ENCODE peak calls at places on chromosomes 3 and 15, in six cellular contexts. J, U, L, Y, T and I are unnamed samples.
A peak's percentile ranks its signal among the peaks of the same experiment; 100 is the strongest.

GRCh38 chr3:43434431-43434830 is 148.1 kb downstream of the SNRK start:
- DNase-seq in J (no peak), U (no peak), L (no peak), Y (no peak), T (no peak), I (no peak)

GRCh38 chr3:59808431-59808830 is 758.6 kb upstream of the CFAP20DC start:
- DNase-seq in J (no peak), U (no peak), L (no peak), Y (no peak), T (no peak), I (no peak)

GRCh38 chr3:58484049-58484721 is 7.7 kb upstream of the KCTD6 start:
- DNase-seq in J (no peak), U (no peak), L (no peak), Y (no peak), T (no peak), I (no peak)

GRCh38 chr3:127688416-127689265 is 15.9 kb downstream of the ABTB1 start:
- DNase-seq in J (no peak), U (no peak), L (peak; percentile 37), Y (peak; percentile 35), T (no peak), I (peak; percentile 69)

GRCh38 chr3:194861375-194861774 is 175.7 kb downstream of the FAM43A start:
- DNase-seq in J (no peak), U (no peak), L (no peak), Y (no peak), T (no peak), I (no peak)

GRCh38 chr3:156751461-156752025 is 74.6 kb upstream of the LEKR1 start:
- DNase-seq in J (no peak), U (no peak), L (peak; percentile 12), Y (peak; percentile 63), T (no peak), I (no peak)

GRCh38 chr3:21105784-21106183 is 645.2 kb downstream of the ZNF385D start:
- DNase-seq in J (no peak), U (no peak), L (no peak), Y (no peak), T (no peak), I (no peak)

GRCh38 chr3:56958879-56959607 is 101.4 kb upstream of the SPATA12 start:
- DNase-seq in J (no peak), U (no peak), L (no peak), Y (no peak), T (no peak), I (no peak)

GRCh38 chr3:168812234-168812633 is 716.5 kb upstream of the GOLIM4 start:
- DNase-seq in J (no peak), U (no peak), L (no peak), Y (no peak), T (no peak), I (no peak)

GRCh38 chr3:139121513-139122220 is 77.0 kb upstream of the PRR23C start:
- DNase-seq in J (no peak), U (no peak), L (peak; percentile 67), Y (no peak), T (no peak), I (no peak)

GRCh38 chr3:111215481-111215880 is 143.9 kb downstream of the NECTIN3 start:
- DNase-seq in J (no peak), U (no peak), L (no peak), Y (no peak), T (no peak), I (no peak)

GRCh38 chr3:116423365-116423764 is 21.9 kb downstream of the LSAMP start:
- DNase-seq in J (no peak), U (no peak), L (no peak), Y (no peak), T (no peak), I (peak; percentile 43)

GRCh38 chr3:138646527-138646926 is 38.0 kb downstream of the FAIM start:
- DNase-seq in J (no peak), U (no peak), L (no peak), Y (no peak), T (no peak), I (no peak)

GRCh38 chr3:187264946-187265345 is 26.6 kb downstream of the MASP1 start:
- DNase-seq in J (no peak), U (no peak), L (no peak), Y (no peak), T (no peak), I (no peak)

GRCh38 chr15:52247032-52247431 is 48.6 kb downstream of the MYO5C start:
- DNase-seq in J (no peak), U (no peak), L (no peak), Y (no peak), T (no peak), I (no peak)

GRCh38 chr3:62261121-62261520 is 112.2 kb downstream of the FEZF2 start:
- DNase-seq in J (no peak), U (no peak), L (no peak), Y (no peak), T (no peak), I (no peak)

GRCh38 chr3:64898941-64899340 is 211.1 kb upstream of the ADAMTS9 start:
- DNase-seq in J (no peak), U (no peak), L (no peak), Y (no peak), T (no peak), I (no peak)

GRCh38 chr15:47688573-47689086 is 28.7 kb upstream of the SEMA6D start:
- DNase-seq in J (no peak), U (no peak), L (no peak), Y (no peak), T (no peak), I (no peak)

GRCh38 chr3:30551927-30552326 is 54.5 kb upstream of the TGFBR2 start:
- DNase-seq in J (no peak), U (no peak), L (no peak), Y (no peak), T (no peak), I (no peak)

GRCh38 chr3:49699281-49699723 is 9.9 kb downstream of the RNF123 start:
- DNase-seq in J (no peak), U (no peak), L (no peak), Y (no peak), T (no peak), I (no peak)

GRCh38 chr15:94526071-94526689 is 294.8 kb downstream of the MCTP2 start:
- DNase-seq in J (no peak), U (no peak), L (no peak), Y (no peak), T (peak; percentile 3), I (no peak)

GRCh38 chr3:122416966-122417365 is 1.1 kb upstream of the WDR5B start:
- DNase-seq in J (no peak), U (no peak), L (peak; percentile 20), Y (no peak), T (no peak), I (no peak)

GRCh38 chr15:64247535-64247905 is 84.7 kb upstream of the PPIB start:
- DNase-seq in J (no peak), U (no peak), L (no peak), Y (no peak), T (no peak), I (no peak)

GRCh38 chr15:83362706-83363105 is 78.2 kb upstream of the BNC1 start:
- DNase-seq in J (no peak), U (no peak), L (no peak), Y (no peak), T (no peak), I (no peak)

GRCh38 chr3:105459566-105460290 is 93.0 kb downstream of the ALCAM start:
- DNase-seq in J (no peak), U (no peak), L (no peak), Y (no peak), T (no peak), I (no peak)

GRCh38 chr15:56042982-56043980 is 49.9 kb upstream of the NEDD4 start:
- DNase-seq in J (peak; percentile 20), U (no peak), L (no peak), Y (no peak), T (no peak), I (no peak)

GRCh38 chr15:74319596-74320357 is 47.7 kb downstream of the CYP11A1 start:
- DNase-seq in J (no peak), U (no peak), L (no peak), Y (no peak), T (no peak), I (no peak)

GRCh38 chr15:84826369-84826823 is 9.2 kb downstream of the ALPK3 start:
- DNase-seq in J (no peak), U (peak; percentile 46), L (peak; percentile 84), Y (no peak), T (no peak), I (no peak)

GRCh38 chr3:130772124-130772523 is 25.5 kb upstream of the PIK3R4 start:
- DNase-seq in J (no peak), U (no peak), L (no peak), Y (no peak), T (no peak), I (no peak)

GRCh38 chr3:62567097-62568021 is 194.0 kb upstream of the FEZF2 start:
- DNase-seq in J (no peak), U (no peak), L (no peak), Y (peak; percentile 60), T (no peak), I (no peak)

GRCh38 chr3:181555681-181556080 is 156.0 kb upstream of the SOX2 start:
- DNase-seq in J (no peak), U (no peak), L (no peak), Y (no peak), T (no peak), I (peak; percentile 59)

GRCh38 chr3:97504463-97504862 is 260.1 kb upstream of the ARL6 start:
- DNase-seq in J (no peak), U (no peak), L (no peak), Y (no peak), T (no peak), I (no peak)

GRCh38 chr3:137792633-137793271 is 28.6 kb downstream of the SOX14 start:
- DNase-seq in J (no peak), U (peak; percentile 10), L (peak; percentile 65), Y (no peak), T (no peak), I (no peak)

GRCh38 chr3:152968388-152969024 is 133.6 kb downstream of the P2RY1 start:
- DNase-seq in J (no peak), U (no peak), L (no peak), Y (no peak), T (no peak), I (no peak)